ENCODE peak calls at places on chromosomes 4 and X, in seven cellular contexts. R is stimulated activated CD4-positive, alpha-beta T cell treated with anti-CD3 and anti-CD28 coated beads, Interleukin-2, amount 100 ng/mL, for 24 hours; M is CD4-positive, alpha-beta T cell; U is RWPE1; E is tibial artery; C is heart left ventricle; A is posterior cingulate gyrus. Y is an unnamed sample.

GRCh38 chr4:89357346-89357745 is 49.7 kb upstream of the GPRIN3 start:
- DNase-seq in R (no peak), M (no peak), U (no peak), E (no peak), C (no peak), A (no peak), Y (no peak)

GRCh38 chr4:123301942-123302341 is 94.7 kb upstream of the SPRY1 start:
- DNase-seq in R (no peak), M (no peak), U (no peak), E (no peak), C (no peak), A (no peak), Y (no peak)

GRCh38 chr4:71860643-71861042 is 76.8 kb upstream of the GC start:
- DNase-seq in R (no peak), M (no peak), U (no peak), E (no peak), C (no peak), A (no peak), Y (no peak)

GRCh38 chr4:126906466-126906865 is 726.3 kb upstream of the INTU start:
- DNase-seq in R (no peak), M (no peak), U (no peak), E (no peak), C (no peak), A (no peak), Y (no peak)

GRCh38 chrX:153488231-153488914 is 6.4 kb upstream of the BGN start:
- DNase-seq in R (no peak), M (no peak), U (no peak), E (peak; percentile 27), C (peak; percentile 77), A (no peak), Y (peak; percentile 84)

GRCh38 chr4:147546341-147546740 is 65.4 kb downstream of the EDNRA start:
- DNase-seq in R (no peak), M (no peak), U (peak; percentile 57), E (no peak), C (no peak), A (no peak), Y (no peak)

GRCh38 chrX:153648358-153649177 is 1.6 kb downstream of the DUSP9 start:
- DNase-seq in R (no peak), M (no peak), U (no peak), E (no peak), C (no peak), A (peak; percentile 41), Y (no peak)

GRCh38 chrX:110734894-110735541 is 60.6 kb downstream of the CHRDL1 start:
- DNase-seq in R (no peak), M (no peak), U (peak; percentile 27), E (no peak), C (no peak), A (no peak), Y (no peak)

GRCh38 chrX:140917354-140918115 is 84.9 kb upstream of the SPANXB1 start:
- DNase-seq in R (no peak), M (no peak), U (no peak), E (no peak), C (no peak), A (no peak), Y (no peak)

GRCh38 chr4:163598028-163598427 is 103.5 kb downstream of the TMA16 start:
- DNase-seq in R (no peak), M (no peak), U (no peak), E (no peak), C (no peak), A (no peak), Y (no peak)

GRCh38 chr4:17535906-17536305 is 20.9 kb downstream of the CLRN2 start:
- DNase-seq in R (no peak), M (no peak), U (no peak), E (no peak), C (no peak), A (no peak), Y (no peak)

GRCh38 chr4:10403633-10404445 is 53.4 kb downstream of the ZNF518B start:
- DNase-seq in R (no peak), M (no peak), U (peak; percentile 26), E (no peak), C (no peak), A (no peak), Y (no peak)

GRCh38 chrX:119228506-119229290 is 7.4 kb upstream of the PGRMC1 start:
- DNase-seq in R (no peak), M (no peak), U (peak; percentile 28), E (no peak), C (no peak), A (no peak), Y (no peak)

GRCh38 chr4:137519406-137519805 is 12.9 kb downstream of the PCDH18 start:
- DNase-seq in R (no peak), M (no peak), U (no peak), E (no peak), C (no peak), A (no peak), Y (no peak)

GRCh38 chr4:42579903-42580302 is 77.0 kb downstream of the ATP8A1 start:
- DNase-seq in R (no peak), M (no peak), U (no peak), E (no peak), C (no peak), A (no peak), Y (no peak)

GRCh38 chrX:118495061-118495921 is at the start of gene DOCK11:
- DNase-seq in R (peak; percentile 76), M (peak; percentile 76), U (peak; percentile 48), E (peak; percentile 82), C (peak; percentile 79), A (peak; percentile 82), Y (peak; percentile 89)

GRCh38 chr4:82561745-82562552 is at the start of gene TMEM150C:
- DNase-seq in R (peak; percentile 27), M (no peak), U (peak; percentile 17), E (no peak), C (peak; percentile 53), A (peak; percentile 81), Y (no peak)

GRCh38 chr4:152719291-152719690 is 39.5 kb upstream of the TMEM154 start:
- DNase-seq in R (no peak), M (no peak), U (no peak), E (no peak), C (no peak), A (no peak), Y (no peak)